ENCODE peak calls at places on chromosomes 6 and 20, in five cellular contexts. J is brain microvascular endothelial cell, L is WTC11, S is hepatocyte, I is tibial artery. B is an unnamed sample.

GRCh38 chr6:158910484-158911075 is 89.4 kb downstream of the RSPH3 start:
- DNase-seq in J (no peak), L (peak), S (peak), I (no peak), B (no peak)

GRCh38 chr6:9463311-9463710 is 951.6 kb downstream of the TFAP2A start:
- DNase-seq in J (no peak), L (no peak), S (no peak), I (no peak), B (no peak)

GRCh38 chr6:46891396-46891795 is 30.3 kb downstream of the ADGRF5 start:
- DNase-seq in J (no peak), L (no peak), S (no peak), I (no peak), B (no peak)

GRCh38 chr6:158174514-158174913 is 6.4 kb downstream of the GTF2H5 start:
- DNase-seq in J (peak), L (no peak), S (no peak), I (peak), B (no peak)

GRCh38 chr20:58308680-58309527 is 611 bp upstream of the RAB22A start:
- DNase-seq in J (peak), L (peak), S (peak), I (peak), B (no peak)

GRCh38 chr6:111800821-111801220 is 72.4 kb downstream of the FYN start:
- DNase-seq in J (no peak), L (no peak), S (no peak), I (no peak), B (no peak)

GRCh38 chr20:50680106-50680960 is 11.0 kb downstream of the RIPOR3 start:
- DNase-seq in J (no peak), L (no peak), S (peak), I (peak), B (no peak)

GRCh38 chr20:15673206-15673605 is 900.0 kb downstream of the KIF16B start:
- DNase-seq in J (peak), L (no peak), S (no peak), I (no peak), B (no peak)

GRCh38 chr6:154460306-154461071 is 50.0 kb downstream of the CNKSR3 start:
- DNase-seq in J (peak), L (no peak), S (no peak), I (no peak), B (no peak)

GRCh38 chr6:146028250-146028789 is 542 bp upstream of the GRM1 start:
- DNase-seq in J (peak), L (peak), S (peak), I (peak), B (no peak)

GRCh38 chr6:35034411-35035171 is 106.5 kb downstream of the TCP11 start:
- DNase-seq in J (no peak), L (no peak), S (no peak), I (peak), B (no peak)

GRCh38 chr6:44704240-44705150 is 317.0 kb downstream of the CDC5L start:
- DNase-seq in J (no peak), L (no peak), S (no peak), I (no peak), B (no peak)

GRCh38 chr6:100633096-100633766 is 168.5 kb upstream of the SIM1 start:
- DNase-seq in J (peak), L (no peak), S (peak), I (no peak), B (no peak)

GRCh38 chr6:108799356-108799720 is 48.9 kb upstream of the ARMC2 start:
- DNase-seq in J (no peak), L (no peak), S (no peak), I (no peak), B (no peak)

GRCh38 chr6:134128146-134128545 is 75.7 kb upstream of the SLC2A12 start:
- DNase-seq in J (no peak), L (no peak), S (no peak), I (no peak), B (no peak)

GRCh38 chr20:45091366-45091765 is 9.6 kb downstream of the KCNS1 start:
- DNase-seq in J (no peak), L (no peak), S (no peak), I (no peak), B (no peak)

GRCh38 chr6:5481024-5481423 is 219.7 kb downstream of the FARS2 start:
- DNase-seq in J (no peak), L (no peak), S (no peak), I (no peak), B (no peak)

GRCh38 chr20:54356726-54357235 is 118.6 kb upstream of the DOK5 start:
- DNase-seq in J (no peak), L (no peak), S (no peak), I (no peak), B (no peak)

GRCh38 chr6:88298446-88298845 is 132.3 kb upstream of the CNR1 start:
- DNase-seq in J (no peak), L (no peak), S (no peak), I (no peak), B (no peak)

GRCh38 chr6:140879861-140880260 is 1252.9 kb upstream of the GJE1 start:
- DNase-seq in J (no peak), L (no peak), S (no peak), I (no peak), B (no peak)

GRCh38 chr6:159042003-159042823 is 2.6 kb downstream of the TAGAP start:
- DNase-seq in J (peak), L (peak), S (peak), I (no peak), B (peak)

GRCh38 chr20:47740225-47741184 is 44.8 kb downstream of the SULF2 start:
- DNase-seq in J (no peak), L (peak), S (no peak), I (peak), B (no peak)

GRCh38 chr20:37407573-37408002 is 61.6 kb downstream of the SRC start:
- DNase-seq in J (no peak), L (no peak), S (no peak), I (no peak), B (no peak)

GRCh38 chr6:37373822-37374514 is 20.2 kb downstream of the RNF8 start:
- DNase-seq in J (no peak), L (no peak), S (no peak), I (no peak), B (no peak)

GRCh38 chr6:136471372-136471771 is 78.8 kb downstream of the MAP7 start:
- DNase-seq in J (no peak), L (no peak), S (no peak), I (no peak), B (no peak)

GRCh38 chr6:156347251-156348049 is 429.7 kb upstream of the ARID1B start:
- DNase-seq in J (no peak), L (no peak), S (no peak), I (no peak), B (no peak)

GRCh38 chr6:47308223-47308567 is 1.5 kb downstream of the TNFRSF21 start:
- DNase-seq in J (no peak), L (no peak), S (no peak), I (no peak), B (no peak)

GRCh38 chr6:145018027-145018426 is 717.3 kb downstream of the EPM2A start:
- DNase-seq in J (no peak), L (no peak), S (no peak), I (no peak), B (no peak)

GRCh38 chr6:139278190-139278589 is 13.6 kb downstream of the TXLNB start:
- DNase-seq in J (no peak), L (no peak), S (no peak), I (no peak), B (no peak)

GRCh38 chr6:167795874-167796667 is 30.6 kb upstream of the AFDN start:
- DNase-seq in J (no peak), L (no peak), S (no peak), I (no peak), B (no peak)

GRCh38 chr6:131199568-131200272 is 64.5 kb downstream of the AKAP7 start:
- DNase-seq in J (peak), L (peak), S (peak), I (no peak), B (no peak)

GRCh38 chr6:107101661-107102413 is 13.5 kb downstream of the BEND3 start:
- DNase-seq in J (no peak), L (no peak), S (no peak), I (no peak), B (no peak)

GRCh38 chr6:8132130-8132529 is 29.8 kb upstream of the EEF1E1 start:
- DNase-seq in J (no peak), L (no peak), S (no peak), I (no peak), B (no peak)

GRCh38 chr6:37741757-37742400 is 44.2 kb upstream of the MDGA1 start:
- DNase-seq in J (no peak), L (peak), S (peak), I (no peak), B (no peak)

GRCh38 chr6:56938634-56939294 is 16.1 kb upstream of the BEND6 start:
- DNase-seq in J (peak), L (no peak), S (peak), I (peak), B (no peak)

GRCh38 chr6:148509789-148510581 is 167.3 kb downstream of the SASH1 start:
- DNase-seq in J (peak), L (no peak), S (peak), I (peak), B (no peak)

GRCh38 chr6:106199998-106200397 is 113.9 kb downstream of the PRDM1 start:
- DNase-seq in J (peak), L (no peak), S (no peak), I (no peak), B (no peak)

GRCh38 chr6:119517428-119517827 is 167.9 kb upstream of the MAN1A1 start:
- DNase-seq in J (no peak), L (no peak), S (no peak), I (no peak), B (no peak)

GRCh38 chr6:119524410-119524809 is 174.8 kb upstream of the MAN1A1 start:
- DNase-seq in J (no peak), L (no peak), S (no peak), I (no peak), B (no peak)

GRCh38 chr6:119526609-119527605 is 177.3 kb upstream of the MAN1A1 start:
- DNase-seq in J (no peak), L (no peak), S (no peak), I (no peak), B (no peak)

GRCh38 chr6:119523546-119523945 is 174.0 kb upstream of the MAN1A1 start:
- DNase-seq in J (no peak), L (no peak), S (no peak), I (no peak), B (no peak)

GRCh38 chr6:119521251-119521650 is 171.7 kb upstream of the MAN1A1 start:
- DNase-seq in J (no peak), L (no peak), S (no peak), I (no peak), B (no peak)
- TF ChIP-seq CTCF in J (no peak), L (no peak), S (no peak), I (no peak), B (no peak)

DNA sequence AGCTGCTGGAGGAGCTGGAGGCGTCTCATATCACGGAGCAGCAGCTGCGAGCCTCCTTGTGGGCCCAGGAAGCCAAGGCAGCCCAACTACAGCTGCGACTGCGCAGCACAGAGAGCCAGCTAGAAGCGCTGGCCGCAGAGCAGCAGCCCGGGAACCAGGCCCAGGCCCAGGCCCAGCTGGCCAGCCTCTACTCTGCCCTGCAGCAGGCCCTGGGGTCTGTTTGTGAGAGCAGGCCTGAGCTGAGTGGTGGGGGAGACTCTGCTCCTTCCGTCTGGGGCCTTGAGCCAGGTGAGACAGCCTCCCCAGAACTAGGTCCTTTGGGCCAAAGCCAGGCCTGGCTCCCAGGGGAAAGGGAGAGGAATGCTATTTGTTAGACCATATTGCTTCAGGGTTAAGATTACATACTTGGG is 31.7 kb downstream of the C20orf173 start:
- DNase-seq in J (no peak), L (no peak), S (no peak), I (peak), B (no peak)
- TF ChIP-seq CTCF in J (no peak), L (no peak), S (no peak), I (no peak), B (no peak)

GRCh38 chr20:13644010-13644409 is 5.3 kb upstream of the TASP1 start:
- DNase-seq in J (no peak), L (no peak), S (no peak), I (no peak), B (no peak)
- TF ChIP-seq CTCF in J (peak), L (no peak), S (no peak), I (no peak), B (no peak)

DNA sequence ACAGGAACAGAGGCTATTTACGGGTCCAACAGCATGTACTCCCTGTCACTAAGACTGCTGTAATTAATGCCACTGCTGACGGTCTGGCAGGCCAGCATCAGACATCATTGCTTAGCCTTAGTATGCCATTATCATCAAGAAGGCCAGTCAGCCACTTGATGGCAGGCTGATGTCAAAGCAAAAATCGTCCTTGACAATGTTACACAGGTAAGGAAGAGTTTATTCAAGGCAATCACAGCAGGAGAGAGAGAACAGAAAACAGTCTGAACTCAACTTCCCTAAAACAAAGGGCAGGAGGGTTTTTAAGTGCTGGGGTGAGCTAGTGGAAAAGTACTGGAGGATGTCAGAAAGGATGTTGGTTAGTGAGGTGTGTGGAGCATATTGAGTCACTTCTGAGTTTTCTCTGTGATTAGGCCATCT is 25.1 kb downstream of the FKBP1C start:
- DNase-seq in J (no peak), L (no peak), S (no peak), I (no peak), B (no peak)
- TF ChIP-seq CTCF in J (no peak), L (no peak), S (no peak), I (no peak), B (no peak)

GRCh38 chr6:42860031-42860430 is 19.4 kb upstream of the RPL7L1 start:
- DNase-seq in J (no peak), L (no peak), S (no peak), I (no peak), B (no peak)

GRCh38 chr6:42870145-42870936 is 9.1 kb upstream of the RPL7L1 start:
- DNase-seq in J (no peak), L (no peak), S (no peak), I (no peak), B (no peak)

GRCh38 chr6:42860481-42860880 is 18.9 kb upstream of the RPL7L1 start:
- DNase-seq in J (no peak), L (no peak), S (no peak), I (no peak), B (peak)

GRCh38 chr6:42864602-42865001 is 14.8 kb upstream of the RPL7L1 start:
- DNase-seq in J (no peak), L (no peak), S (no peak), I (peak), B (no peak)
- TF ChIP-seq CTCF in J (no peak), L (no peak), S (no peak), I (no peak), B (no peak)

GRCh38 chr6:163970846-163971564 is 556.5 kb downstream of the QKI start:
- DNase-seq in J (no peak), L (no peak), S (no peak), I (no peak), B (no peak)

GRCh38 chr6:163971841-163972838 is 557.6 kb downstream of the QKI start:
- DNase-seq in J (no peak), L (peak), S (no peak), I (no peak), B (no peak)
- TF ChIP-seq CTCF in J (no peak), L (no peak), S (no peak), I (no peak), B (no peak)

GRCh38 chr20:63230800-63231268 is 4.9 kb upstream of the BIRC7 start:
- DNase-seq in J (peak), L (peak), S (peak), I (peak), B (no peak)
- TF ChIP-seq CTCF in J (peak), L (no peak), S (peak), I (peak), B (peak)

GRCh38 chr20:39829713-39830112 is 859.3 kb downstream of the MAFB start:
- DNase-seq in J (no peak), L (no peak), S (no peak), I (no peak), B (no peak)

GRCh38 chr20:39825524-39825923 is 863.4 kb downstream of the DHX35 start:
- DNase-seq in J (no peak), L (no peak), S (no peak), I (no peak), B (no peak)

GRCh38 chr20:39830903-39831302 is 858.1 kb downstream of the MAFB start:
- DNase-seq in J (no peak), L (no peak), S (no peak), I (no peak), B (no peak)

GRCh38 chr20:39825950-39826349 is 863.1 kb downstream of the MAFB start:
- DNase-seq in J (peak), L (no peak), S (no peak), I (no peak), B (no peak)

GRCh38 chr20:39829255-39829654 is 859.8 kb downstream of the MAFB start:
- DNase-seq in J (no peak), L (peak), S (peak), I (no peak), B (no peak)
- TF ChIP-seq CTCF in J (peak), L (peak), S (peak), I (no peak), B (no peak)

B was measured in D721Med.